ENCODE peak calls at places on chromosomes 6 and 20, in ten cellular contexts. P is cardiac fibroblast, F is PC-3, M is foreskin fibroblast, E is ascending aorta, T is hepatocyte, N is AG09309, I is PC-9, Q is tibial nerve, H is ovary. X is an unnamed sample.

GRCh38 chr6:168149015-168149414 is 70.0 kb upstream of the FRMD1 start:
- DNase-seq in P (no peak), F (no peak), M (no peak), E (no peak), T (no peak), N (no peak), I (no peak), Q (no peak), H (no peak), X (no peak)

GRCh38 chr6:154593122-154593521 is 82.6 kb upstream of the CNKSR3 start:
- DNase-seq in P (no peak), F (no peak), M (no peak), E (peak; percentile 19), T (no peak), N (no peak), I (no peak), Q (no peak), H (no peak), X (no peak)

GRCh38 chr20:32480361-32481199 is 104.6 kb downstream of the NOL4L start:
- DNase-seq in P (peak; percentile 27), F (no peak), M (no peak), E (no peak), T (peak; percentile 62), N (no peak), I (no peak), Q (no peak), H (peak; percentile 16), X (no peak)

GRCh38 chr6:119156742-119157494 is 78.5 kb upstream of the FAM184A start:
- DNase-seq in P (no peak), F (no peak), M (no peak), E (no peak), T (no peak), N (no peak), I (no peak), Q (no peak), H (no peak), X (no peak)

GRCh38 chr6:45650527-45651135 is 272.9 kb upstream of the SUPT3H start:
- DNase-seq in P (peak; percentile 70), F (peak; percentile 96), M (peak; percentile 94), E (no peak), T (peak; percentile 19), N (no peak), I (peak; percentile 85), Q (no peak), H (no peak), X (peak; percentile 95)

GRCh38 chr6:71406871-71407860 is 118.6 kb downstream of the OGFRL1 start:
- DNase-seq in P (no peak), F (peak; percentile 53), M (no peak), E (no peak), T (no peak), N (no peak), I (peak; percentile 56), Q (no peak), H (no peak), X (no peak)

GRCh38 chr20:20410678-20411077 is 42.8 kb downstream of the INSM1 start:
- DNase-seq in P (peak; percentile 49), F (no peak), M (no peak), E (no peak), T (peak; percentile 59), N (no peak), I (no peak), Q (no peak), H (peak; percentile 27), X (no peak)

GRCh38 chr6:113120577-113121285 is 736.4 kb upstream of the MARCKS start:
- DNase-seq in P (peak; percentile 94), F (peak; percentile 82), M (peak; percentile 80), E (no peak), T (peak; percentile 5), N (peak; percentile 100), I (peak; percentile 100), Q (no peak), H (no peak), X (no peak)

GRCh38 chr6:125169522-125169921 is 15.9 kb downstream of the TPD52L1 start:
- DNase-seq in P (no peak), F (no peak), M (no peak), E (no peak), T (no peak), N (no peak), I (no peak), Q (no peak), H (no peak), X (no peak)

GRCh38 chr20:25314497-25315417 is 66.9 kb downstream of the PYGB start:
- DNase-seq in P (no peak), F (no peak), M (no peak), E (no peak), T (no peak), N (no peak), I (peak; percentile 39), Q (no peak), H (no peak), X (no peak)

GRCh38 chr20:5835234-5835845 is 85.1 kb downstream of the SHLD1 start:
- DNase-seq in P (peak; percentile 62), F (peak; percentile 79), M (peak; percentile 77), E (no peak), T (no peak), N (no peak), I (peak; percentile 49), Q (no peak), H (peak; percentile 35), X (no peak)

DNA sequence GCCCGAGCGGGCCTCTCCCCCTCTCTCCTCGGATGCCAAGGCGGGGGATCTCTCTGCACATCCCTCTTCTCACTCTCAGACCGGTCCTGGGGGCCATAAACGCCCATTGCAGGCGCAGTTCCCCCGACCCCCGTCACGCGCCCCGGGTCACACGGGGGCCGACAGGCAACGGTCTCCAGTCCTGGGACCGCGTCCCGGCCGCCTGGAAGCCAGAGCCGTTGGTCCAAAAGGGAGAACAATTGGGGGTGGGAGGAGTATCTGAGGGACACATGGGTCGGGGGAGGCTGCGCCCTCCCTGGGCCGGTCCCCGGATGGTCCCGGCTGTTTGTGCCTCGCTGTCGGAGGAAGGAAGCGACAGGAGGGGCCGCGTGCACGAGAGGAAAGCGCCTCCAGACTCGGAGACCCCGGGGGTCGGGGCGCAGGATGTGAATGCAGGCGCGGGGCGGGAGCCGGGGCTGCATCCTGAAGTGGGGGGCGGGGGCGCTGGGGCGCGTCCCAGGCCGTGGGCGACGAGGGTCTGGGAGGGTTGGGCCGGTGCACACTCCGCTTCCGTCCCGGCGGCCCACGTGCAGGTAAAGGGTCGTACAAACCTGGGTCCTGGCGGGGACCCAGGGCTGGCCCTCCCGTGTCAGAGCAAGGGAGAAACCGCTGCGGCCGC is 903 bp downstream of the SLC4A11 start:
- DNase-seq in P (no peak), F (no peak), M (no peak), E (no peak), T (no peak), N (no peak), I (no peak), Q (no peak), H (no peak), X (no peak)
- TF ChIP-seq CTCF in P (no peak), F (no peak), M (no peak), E (no peak), T (no peak), N (no peak), I (no peak), Q (no peak), H (no peak), X (no peak)

DNA sequence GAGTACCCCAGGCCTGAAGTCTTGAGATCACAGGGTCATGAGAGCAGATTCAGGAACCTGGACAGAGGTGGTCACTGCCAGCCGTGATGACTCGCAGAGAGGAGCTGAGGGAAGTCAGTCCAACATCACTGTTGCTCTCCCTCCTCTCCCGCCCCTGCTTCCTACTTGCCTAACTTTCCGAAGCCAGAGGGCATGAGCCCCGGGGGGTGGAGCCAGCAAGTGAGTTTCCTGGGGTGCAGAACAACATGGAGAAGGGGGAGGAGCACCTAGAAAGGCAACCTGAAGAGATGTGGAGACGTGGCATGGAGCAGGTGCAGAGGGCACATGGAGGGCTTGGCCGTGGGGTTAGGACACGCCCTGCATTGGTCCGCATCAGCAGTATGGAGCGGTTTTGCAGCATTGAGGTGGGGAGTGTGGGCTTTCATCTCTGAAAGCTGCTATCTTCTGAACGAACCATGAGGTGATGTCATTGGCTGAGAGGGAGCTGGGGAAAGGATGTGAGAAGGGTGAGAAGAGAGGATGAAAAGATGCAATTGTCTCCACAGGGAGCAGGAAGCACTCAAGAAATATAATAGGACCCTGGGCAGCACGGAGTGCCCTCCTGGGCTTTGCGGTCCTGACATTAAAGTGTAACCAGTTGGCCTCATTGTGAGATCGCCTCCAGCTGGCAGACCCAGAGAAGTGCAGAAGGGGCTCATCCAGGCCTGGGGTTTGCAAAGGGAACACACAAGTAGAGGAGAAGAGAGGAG is 25.0 kb downstream of the GDAP1L1 start:
- DNase-seq in P (no peak), F (no peak), M (no peak), E (no peak), T (no peak), N (no peak), I (no peak), Q (no peak), H (no peak), X (no peak)
- H3K4me3 ChIP-seq in P (no peak overlapping the region), F (no peak overlapping the region), M (no peak overlapping the region), E (no peak overlapping the region), T (no peak overlapping the region), N (no peak overlapping the region), I (no peak overlapping the region), Q (no peak overlapping the region), H (no peak overlapping the region), X (no peak overlapping the region)

GRCh38 chr20:42046686-42047085 is 428.5 kb upstream of the CHD6 start:
- DNase-seq in P (no peak), F (no peak), M (no peak), E (no peak), T (no peak), N (no peak), I (no peak), Q (no peak), H (no peak), X (no peak)

GRCh38 chr20:42043921-42044320 is 425.7 kb upstream of the CHD6 start:
- DNase-seq in P (no peak), F (no peak), M (no peak), E (no peak), T (no peak), N (no peak), I (no peak), Q (no peak), H (no peak), X (no peak)

GRCh38 chr20:42041000-42041565 is 422.9 kb upstream of the CHD6 start:
- DNase-seq in P (no peak), F (no peak), M (no peak), E (no peak), T (peak; percentile 10), N (no peak), I (no peak), Q (no peak), H (no peak), X (no peak)
- TF ChIP-seq CTCF in P (no peak), F (no peak), M (no peak), E (no peak), T (peak; percentile 50), N (no peak), I (no peak), Q (no peak), H (no peak), X (no peak)

DNA sequence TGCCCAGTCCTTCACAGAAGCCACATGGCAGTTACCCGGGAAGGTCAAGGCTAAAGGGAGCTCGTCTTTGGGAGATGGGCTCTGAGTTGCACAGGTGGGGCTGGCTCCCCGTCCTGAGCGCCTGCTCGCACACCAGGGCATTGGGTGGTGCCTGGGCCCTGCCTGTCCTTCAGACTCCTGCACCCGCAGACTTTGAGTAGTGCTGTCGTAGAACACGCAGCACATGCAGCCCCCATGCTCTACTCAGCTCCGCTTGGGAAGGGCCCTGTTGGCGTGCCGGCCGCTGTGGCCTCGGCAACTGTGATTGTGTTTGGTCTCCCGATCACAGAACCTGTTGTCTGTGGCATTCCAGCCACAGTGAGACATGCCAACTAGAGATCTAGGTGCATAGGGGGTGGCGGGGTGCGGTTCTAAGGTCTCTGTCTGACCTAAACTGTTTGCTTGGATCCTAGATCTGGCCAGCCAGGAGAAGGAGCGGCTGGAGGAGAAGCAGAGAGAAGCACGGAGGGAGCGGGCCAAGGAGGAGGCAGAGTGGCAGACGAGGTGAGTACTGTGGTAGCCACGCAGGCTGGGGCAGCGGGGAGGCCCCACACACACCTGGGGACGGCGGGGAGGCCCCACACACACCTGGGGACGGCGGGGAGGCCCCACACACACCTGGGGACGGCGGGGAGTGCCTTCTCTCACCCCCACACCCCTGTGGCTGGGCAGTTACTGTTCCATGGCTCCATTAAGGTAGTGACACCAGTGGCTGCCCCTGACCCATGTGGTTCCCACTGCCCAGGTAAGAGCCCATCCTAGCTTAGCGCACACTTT is 11.3 kb upstream of the ADRM1 start:
- DNase-seq in P (no peak), F (no peak), M (no peak), E (no peak), T (no peak), N (no peak), I (no peak), Q (no peak), H (no peak), X (no peak)
- H3K4me3 ChIP-seq in P (no peak overlapping the region), F (no peak overlapping the region), M (no peak overlapping the region), E (no peak overlapping the region), T (no peak overlapping the region), N (no peak overlapping the region), I (no peak overlapping the region), Q (no peak overlapping the region), H (no peak overlapping the region), X (no peak overlapping the region)